ENCODE peak calls at places on chromosome 14, in seven cellular contexts. One of them, this sample, is unnamed.

GRCh38 chr14:104601786-104602185 is 2.8 kb downstream of the TMEM179 start:
- DNase-seq in epithelial cell of esophagus: no peak
- DNase-seq in foreskin fibroblast: peak
- DNase-seq in kidney epithelial cell: no peak
- DNase-seq in uterus: no peak
- DNase-seq in cardiac fibroblast: peak
- DNase-seq in lower leg skin: no peak
- DNase-seq in this sample: no peak

GRCh38 chr14:87076146-87076545 is 916.8 kb downstream of the GALC start:
- DNase-seq in epithelial cell of esophagus: no peak
- DNase-seq in foreskin fibroblast: no peak
- DNase-seq in kidney epithelial cell: no peak
- DNase-seq in uterus: no peak
- DNase-seq in cardiac fibroblast: no peak
- DNase-seq in lower leg skin: no peak
- DNase-seq in this sample: peak

GRCh38 chr14:77123381-77124344 is 17.9 kb downstream of the ZDHHC22 start:
- DNase-seq in epithelial cell of esophagus: peak
- DNase-seq in foreskin fibroblast: peak
- DNase-seq in kidney epithelial cell: peak
- DNase-seq in uterus: no peak
- DNase-seq in cardiac fibroblast: no peak
- DNase-seq in lower leg skin: peak
- DNase-seq in this sample: no peak

GRCh38 chr14:38496092-38496491 is 240.2 kb upstream of the CLEC14A start:
- DNase-seq in epithelial cell of esophagus: no peak
- DNase-seq in foreskin fibroblast: no peak
- DNase-seq in kidney epithelial cell: no peak
- DNase-seq in uterus: no peak
- DNase-seq in cardiac fibroblast: no peak
- DNase-seq in lower leg skin: no peak
- DNase-seq in this sample: no peak

GRCh38 chr14:26709019-26709418 is 111.2 kb upstream of the NOVA1 start:
- DNase-seq in epithelial cell of esophagus: peak
- DNase-seq in foreskin fibroblast: peak
- DNase-seq in kidney epithelial cell: peak
- DNase-seq in uterus: no peak
- DNase-seq in cardiac fibroblast: peak
- DNase-seq in lower leg skin: no peak
- DNase-seq in this sample: peak

GRCh38 chr14:47439953-47440352 is 235.5 kb downstream of the MDGA2 start:
- DNase-seq in epithelial cell of esophagus: no peak
- DNase-seq in foreskin fibroblast: no peak
- DNase-seq in kidney epithelial cell: no peak
- DNase-seq in uterus: no peak
- DNase-seq in cardiac fibroblast: no peak
- DNase-seq in lower leg skin: no peak
- DNase-seq in this sample: no peak

GRCh38 chr14:59139324-59139723 is 49.1 kb upstream of the DAAM1 start:
- DNase-seq in epithelial cell of esophagus: no peak
- DNase-seq in foreskin fibroblast: no peak
- DNase-seq in kidney epithelial cell: no peak
- DNase-seq in uterus: no peak
- DNase-seq in cardiac fibroblast: no peak
- DNase-seq in lower leg skin: no peak
- DNase-seq in this sample: no peak

GRCh38 chr14:87097021-87097420 is 896.0 kb downstream of the GALC start:
- DNase-seq in epithelial cell of esophagus: peak
- DNase-seq in foreskin fibroblast: peak
- DNase-seq in kidney epithelial cell: no peak
- DNase-seq in uterus: no peak
- DNase-seq in cardiac fibroblast: no peak
- DNase-seq in lower leg skin: no peak
- DNase-seq in this sample: peak

GRCh38 chr14:54121461-54121860 is 164.8 kb upstream of the BMP4 start:
- DNase-seq in epithelial cell of esophagus: no peak
- DNase-seq in foreskin fibroblast: no peak
- DNase-seq in kidney epithelial cell: no peak
- DNase-seq in uterus: no peak
- DNase-seq in cardiac fibroblast: peak
- DNase-seq in lower leg skin: no peak
- DNase-seq in this sample: no peak

GRCh38 chr14:31229638-31230229 is 22.1 kb upstream of the HECTD1 start:
- DNase-seq in epithelial cell of esophagus: peak
- DNase-seq in foreskin fibroblast: peak
- DNase-seq in kidney epithelial cell: peak
- DNase-seq in uterus: peak
- DNase-seq in cardiac fibroblast: peak
- DNase-seq in lower leg skin: peak
- DNase-seq in this sample: peak

GRCh38 chr14:68309631-68310030 is 483.2 kb downstream of the ZFP36L1 start:
- DNase-seq in epithelial cell of esophagus: peak
- DNase-seq in foreskin fibroblast: peak
- DNase-seq in kidney epithelial cell: no peak
- DNase-seq in uterus: no peak
- DNase-seq in cardiac fibroblast: no peak
- DNase-seq in lower leg skin: no peak
- DNase-seq in this sample: no peak

GRCh38 chr14:44803239-44803905 is 158.4 kb downstream of the KLHL28 start:
- DNase-seq in epithelial cell of esophagus: peak
- DNase-seq in foreskin fibroblast: peak
- DNase-seq in kidney epithelial cell: no peak
- DNase-seq in uterus: no peak
- DNase-seq in cardiac fibroblast: peak
- DNase-seq in lower leg skin: no peak
- DNase-seq in this sample: peak

GRCh38 chr14:23895480-23895879 is 58.1 kb upstream of the DHRS4 start:
- DNase-seq in epithelial cell of esophagus: no peak
- DNase-seq in foreskin fibroblast: no peak
- DNase-seq in kidney epithelial cell: no peak
- DNase-seq in uterus: no peak
- DNase-seq in cardiac fibroblast: peak
- DNase-seq in lower leg skin: no peak
- DNase-seq in this sample: no peak

GRCh38 chr14:105519946-105520698 is 6.3 kb upstream of the TMEM121 start:
- DNase-seq in epithelial cell of esophagus: no peak
- DNase-seq in foreskin fibroblast: no peak
- DNase-seq in kidney epithelial cell: no peak
- DNase-seq in uterus: no peak
- DNase-seq in cardiac fibroblast: no peak
- DNase-seq in lower leg skin: no peak
- DNase-seq in this sample: no peak

GRCh38 chr14:69803753-69804152 is 6.7 kb upstream of the SLC10A1 start:
- DNase-seq in epithelial cell of esophagus: peak
- DNase-seq in foreskin fibroblast: no peak
- DNase-seq in kidney epithelial cell: no peak
- DNase-seq in uterus: no peak
- DNase-seq in cardiac fibroblast: no peak
- DNase-seq in lower leg skin: no peak
- DNase-seq in this sample: no peak

GRCh38 chr14:105532735-105533141 is 6.4 kb downstream of the TMEM121 start:
- DNase-seq in epithelial cell of esophagus: no peak
- DNase-seq in foreskin fibroblast: peak
- DNase-seq in kidney epithelial cell: no peak
- DNase-seq in uterus: no peak
- DNase-seq in cardiac fibroblast: peak
- DNase-seq in lower leg skin: no peak
- DNase-seq in this sample: no peak

GRCh38 chr14:54331516-54331915 is 65.3 kb upstream of the CDKN3 start:
- DNase-seq in epithelial cell of esophagus: no peak
- DNase-seq in foreskin fibroblast: no peak
- DNase-seq in kidney epithelial cell: no peak
- DNase-seq in uterus: no peak
- DNase-seq in cardiac fibroblast: no peak
- DNase-seq in lower leg skin: no peak
- DNase-seq in this sample: no peak

GRCh38 chr14:65170768-65171251 is 68.5 kb upstream of the MAX start:
- DNase-seq in epithelial cell of esophagus: peak
- DNase-seq in foreskin fibroblast: peak
- DNase-seq in kidney epithelial cell: no peak
- DNase-seq in uterus: no peak
- DNase-seq in cardiac fibroblast: peak
- DNase-seq in lower leg skin: no peak
- DNase-seq in this sample: no peak

GRCh38 chr14:68549057-68549421 is 243.8 kb downstream of the ZFP36L1 start:
- DNase-seq in epithelial cell of esophagus: peak
- DNase-seq in foreskin fibroblast: peak
- DNase-seq in kidney epithelial cell: no peak
- DNase-seq in uterus: peak
- DNase-seq in cardiac fibroblast: peak
- DNase-seq in lower leg skin: no peak
- DNase-seq in this sample: no peak

GRCh38 chr14:96297000-96297399 is 41.0 kb downstream of the BDKRB1 start:
- DNase-seq in epithelial cell of esophagus: peak
- DNase-seq in foreskin fibroblast: peak
- DNase-seq in kidney epithelial cell: no peak
- DNase-seq in uterus: no peak
- DNase-seq in cardiac fibroblast: peak
- DNase-seq in lower leg skin: no peak
- DNase-seq in this sample: no peak

GRCh38 chr14:96626916-96627315 is 124.7 kb downstream of the PAPOLA start:
- DNase-seq in epithelial cell of esophagus: no peak
- DNase-seq in foreskin fibroblast: no peak
- DNase-seq in kidney epithelial cell: no peak
- DNase-seq in uterus: peak
- DNase-seq in cardiac fibroblast: no peak
- DNase-seq in lower leg skin: peak
- DNase-seq in this sample: no peak

GRCh38 chr14:80003138-80003537 is 208.2 kb downstream of the DIO2 start:
- DNase-seq in epithelial cell of esophagus: peak
- DNase-seq in foreskin fibroblast: peak
- DNase-seq in kidney epithelial cell: no peak
- DNase-seq in uterus: no peak
- DNase-seq in cardiac fibroblast: no peak
- DNase-seq in lower leg skin: no peak
- DNase-seq in this sample: no peak

DNA sequence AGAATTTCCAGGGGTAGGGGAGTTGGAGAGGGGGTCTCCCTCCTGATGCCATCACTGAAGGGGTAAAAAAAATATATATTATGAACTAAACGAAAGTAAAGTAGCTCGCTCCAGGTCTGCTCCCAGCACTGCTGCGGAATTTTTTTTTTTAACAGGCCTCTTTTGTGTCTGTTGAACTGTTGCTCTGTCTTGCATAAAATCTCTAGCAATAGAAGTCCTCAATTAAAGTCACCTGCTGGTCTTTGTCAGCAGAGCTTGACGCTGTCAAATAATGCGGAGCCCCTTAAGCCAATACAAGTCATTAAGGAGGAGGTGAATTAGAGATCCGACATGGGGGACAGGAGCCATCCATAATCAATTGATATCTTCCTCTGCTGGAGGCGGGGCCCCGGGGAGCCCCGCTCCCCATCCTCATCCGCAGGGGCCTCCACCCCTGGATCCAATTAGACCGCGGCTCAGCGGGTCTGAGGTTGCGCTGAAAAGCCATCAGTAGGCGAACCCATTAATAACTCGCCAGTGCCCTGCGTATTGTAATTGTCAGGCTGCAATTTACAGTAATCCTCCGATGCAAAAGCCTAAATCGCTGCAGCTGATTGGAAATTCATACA is 85.6 kb downstream of the DICER1 start:
- DNase-seq in epithelial cell of esophagus: no peak
- DNase-seq in foreskin fibroblast: no peak
- DNase-seq in kidney epithelial cell: no peak
- DNase-seq in uterus: no peak
- DNase-seq in cardiac fibroblast: no peak
- DNase-seq in lower leg skin: no peak
- DNase-seq in this sample: no peak
- H3K4me3 ChIP-seq in epithelial cell of esophagus: no peak
- H3K4me3 ChIP-seq in foreskin fibroblast: no peak
- H3K4me3 ChIP-seq in kidney epithelial cell: no peak
- H3K4me3 ChIP-seq in uterus: no peak
- H3K4me3 ChIP-seq in cardiac fibroblast: no peak
- H3K4me3 ChIP-seq in lower leg skin: no peak
- H3K4me3 ChIP-seq in this sample: no peak

GRCh38 chr14:21861153-21861552 is 187.5 kb upstream of the OR4E1 start:
- DNase-seq in epithelial cell of esophagus: no peak
- DNase-seq in foreskin fibroblast: no peak
- DNase-seq in kidney epithelial cell: no peak
- DNase-seq in uterus: no peak
- DNase-seq in cardiac fibroblast: no peak
- DNase-seq in lower leg skin: no peak
- DNase-seq in this sample: no peak

GRCh38 chr14:21863289-21863688 is 189.7 kb upstream of the OR4E1 start:
- DNase-seq in epithelial cell of esophagus: no peak
- DNase-seq in foreskin fibroblast: no peak
- DNase-seq in kidney epithelial cell: no peak
- DNase-seq in uterus: no peak
- DNase-seq in cardiac fibroblast: no peak
- DNase-seq in lower leg skin: no peak
- DNase-seq in this sample: no peak

DNA sequence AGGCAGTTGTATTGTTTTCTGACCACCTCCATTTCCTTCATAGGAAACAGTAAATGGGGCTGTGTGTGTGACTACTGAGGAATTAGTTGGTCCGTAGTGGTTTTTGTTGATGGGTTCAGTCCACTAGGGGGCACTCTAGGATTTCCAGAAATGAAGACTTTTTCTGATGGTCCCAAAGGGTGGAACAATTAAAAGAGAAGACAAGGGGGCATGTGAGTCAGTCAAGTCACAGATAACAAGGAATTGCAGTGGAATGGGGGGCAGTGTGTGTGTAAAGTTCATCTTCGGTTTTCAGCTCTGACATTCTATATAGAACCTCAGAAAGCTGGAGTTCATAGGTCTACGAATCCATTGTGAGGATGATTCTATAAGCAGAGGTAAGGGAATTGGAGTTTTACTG is 186.6 kb upstream of the OR4E1 start:
- DNase-seq in epithelial cell of esophagus: peak
- DNase-seq in foreskin fibroblast: no peak
- DNase-seq in kidney epithelial cell: no peak
- DNase-seq in uterus: no peak
- DNase-seq in cardiac fibroblast: peak
- DNase-seq in lower leg skin: no peak
- DNase-seq in this sample: no peak
- TF ChIP-seq CTCF in epithelial cell of esophagus: peak
- TF ChIP-seq CTCF in foreskin fibroblast: peak
- TF ChIP-seq CTCF in kidney epithelial cell: peak
- TF ChIP-seq CTCF in uterus: no peak
- TF ChIP-seq CTCF in cardiac fibroblast: peak
- TF ChIP-seq CTCF in lower leg skin: no peak
- TF ChIP-seq CTCF in this sample: peak

GRCh38 chr14:20658246-20658645 is 16.8 kb upstream of the OR6S1 start:
- DNase-seq in epithelial cell of esophagus: no peak
- DNase-seq in foreskin fibroblast: no peak
- DNase-seq in kidney epithelial cell: no peak
- DNase-seq in uterus: no peak
- DNase-seq in cardiac fibroblast: no peak
- DNase-seq in lower leg skin: no peak
- DNase-seq in this sample: no peak
- H3K4me3 ChIP-seq in epithelial cell of esophagus: no peak
- H3K4me3 ChIP-seq in foreskin fibroblast: no peak
- H3K4me3 ChIP-seq in kidney epithelial cell: no peak
- H3K4me3 ChIP-seq in uterus: no peak
- H3K4me3 ChIP-seq in cardiac fibroblast: no peak
- H3K4me3 ChIP-seq in lower leg skin: no peak
- H3K4me3 ChIP-seq in this sample: no peak

GRCh38 chr14:63045234-63045611 is at the start of gene KCNH5:
- DNase-seq in epithelial cell of esophagus: peak
- DNase-seq in foreskin fibroblast: peak
- DNase-seq in kidney epithelial cell: no peak
- DNase-seq in uterus: no peak
- DNase-seq in cardiac fibroblast: peak
- DNase-seq in lower leg skin: no peak
- DNase-seq in this sample: no peak

GRCh38 chr14:63045612-63046320 is 508 bp upstream of the KCNH5 start:
- DNase-seq in epithelial cell of esophagus: peak
- DNase-seq in foreskin fibroblast: peak
- DNase-seq in kidney epithelial cell: no peak
- DNase-seq in uterus: no peak
- DNase-seq in cardiac fibroblast: peak
- DNase-seq in lower leg skin: no peak
- DNase-seq in this sample: no peak

GRCh38 chr14:63039800-63040380 is 5.4 kb downstream of the KCNH5 start:
- DNase-seq in epithelial cell of esophagus: peak
- DNase-seq in foreskin fibroblast: peak
- DNase-seq in kidney epithelial cell: peak
- DNase-seq in uterus: no peak
- DNase-seq in cardiac fibroblast: peak
- DNase-seq in lower leg skin: no peak
- DNase-seq in this sample: peak
- TF ChIP-seq CTCF in epithelial cell of esophagus: peak
- TF ChIP-seq CTCF in foreskin fibroblast: no peak
- TF ChIP-seq CTCF in kidney epithelial cell: peak
- TF ChIP-seq CTCF in uterus: no peak
- TF ChIP-seq CTCF in cardiac fibroblast: peak
- TF ChIP-seq CTCF in lower leg skin: no peak
- TF ChIP-seq CTCF in this sample: peak

This sample was measured in retinal pigment epithelial cell.